ENCODE peak calls at places on chromosomes 1 and 21, in ten cellular contexts. One of them, this sample, is unnamed.

GRCh38 chr1:239956230-239956629 is 135.5 kb upstream of the FMN2 start:
- DNase-seq in foreskin fibroblast: no peak
- DNase-seq in posterior cingulate gyrus: no peak
- DNase-seq in RWPE1: no peak
- DNase-seq in T47D: no peak
- DNase-seq in NCI-H1105: no peak
- DNase-seq in HS-5: no peak
- DNase-seq in activated T-cell treated with anti-CD3 and anti-CD28 coated beads, Interleukin-2, amount 50 U/mL, for 72 hours: no peak
- DNase-seq in heart left ventricle: no peak
- DNase-seq in HuH-7.5: no peak
- DNase-seq in this sample: no peak

GRCh38 chr1:203045821-203046594 is 19.7 kb downstream of the PPFIA4 start:
- DNase-seq in foreskin fibroblast: peak; percentile 20
- DNase-seq in posterior cingulate gyrus: peak; percentile 95
- DNase-seq in RWPE1: no peak
- DNase-seq in T47D: no peak
- DNase-seq in NCI-H1105: peak; percentile 37
- DNase-seq in HS-5: no peak
- DNase-seq in activated T-cell treated with anti-CD3 and anti-CD28 coated beads, Interleukin-2, amount 50 U/mL, for 72 hours: no peak
- DNase-seq in heart left ventricle: no peak
- DNase-seq in HuH-7.5: no peak
- DNase-seq in this sample: no peak

GRCh38 chr21:17613242-17613676 is 558 bp upstream of the BTG3 start:
- DNase-seq in foreskin fibroblast: peak; percentile 49
- DNase-seq in posterior cingulate gyrus: peak; percentile 84
- DNase-seq in RWPE1: no peak
- DNase-seq in T47D: no peak
- DNase-seq in NCI-H1105: no peak
- DNase-seq in HS-5: no peak
- DNase-seq in activated T-cell treated with anti-CD3 and anti-CD28 coated beads, Interleukin-2, amount 50 U/mL, for 72 hours: no peak
- DNase-seq in heart left ventricle: peak; percentile 20
- DNase-seq in HuH-7.5: peak; percentile 8
- DNase-seq in this sample: peak; percentile 48

GRCh38 chr21:44441581-44442265 is 13.6 kb upstream of the LRRC3 start:
- DNase-seq in foreskin fibroblast: no peak
- DNase-seq in posterior cingulate gyrus: peak; percentile 73
- DNase-seq in RWPE1: no peak
- DNase-seq in T47D: no peak
- DNase-seq in NCI-H1105: no peak
- DNase-seq in HS-5: no peak
- DNase-seq in activated T-cell treated with anti-CD3 and anti-CD28 coated beads, Interleukin-2, amount 50 U/mL, for 72 hours: no peak
- DNase-seq in heart left ventricle: no peak
- DNase-seq in HuH-7.5: no peak
- DNase-seq in this sample: no peak

GRCh38 chr1:33257759-33258712 is 1.7 kb downstream of the ZNF362 start:
- DNase-seq in foreskin fibroblast: peak; percentile 28
- DNase-seq in posterior cingulate gyrus: peak; percentile 76
- DNase-seq in RWPE1: no peak
- DNase-seq in T47D: peak; percentile 41
- DNase-seq in NCI-H1105: no peak
- DNase-seq in HS-5: no peak
- DNase-seq in activated T-cell treated with anti-CD3 and anti-CD28 coated beads, Interleukin-2, amount 50 U/mL, for 72 hours: no peak
- DNase-seq in heart left ventricle: no peak
- DNase-seq in HuH-7.5: peak; percentile 36
- DNase-seq in this sample: no peak

GRCh38 chr1:29852248-29852647 is 615.9 kb downstream of the PTPRU start:
- DNase-seq in foreskin fibroblast: no peak
- DNase-seq in posterior cingulate gyrus: no peak
- DNase-seq in RWPE1: no peak
- DNase-seq in T47D: no peak
- DNase-seq in NCI-H1105: no peak
- DNase-seq in HS-5: no peak
- DNase-seq in activated T-cell treated with anti-CD3 and anti-CD28 coated beads, Interleukin-2, amount 50 U/mL, for 72 hours: no peak
- DNase-seq in heart left ventricle: no peak
- DNase-seq in HuH-7.5: no peak
- DNase-seq in this sample: no peak

GRCh38 chr1:172450524-172450885 is 6.6 kb upstream of the PIGC start:
- DNase-seq in foreskin fibroblast: no peak
- DNase-seq in posterior cingulate gyrus: no peak
- DNase-seq in RWPE1: no peak
- DNase-seq in T47D: no peak
- DNase-seq in NCI-H1105: no peak
- DNase-seq in HS-5: no peak
- DNase-seq in activated T-cell treated with anti-CD3 and anti-CD28 coated beads, Interleukin-2, amount 50 U/mL, for 72 hours: no peak
- DNase-seq in heart left ventricle: no peak
- DNase-seq in HuH-7.5: no peak
- DNase-seq in this sample: no peak

GRCh38 chr21:18222346-18222745 is 22.3 kb upstream of the CHODL start:
- DNase-seq in foreskin fibroblast: no peak
- DNase-seq in posterior cingulate gyrus: no peak
- DNase-seq in RWPE1: no peak
- DNase-seq in T47D: no peak
- DNase-seq in NCI-H1105: no peak
- DNase-seq in HS-5: no peak
- DNase-seq in activated T-cell treated with anti-CD3 and anti-CD28 coated beads, Interleukin-2, amount 50 U/mL, for 72 hours: no peak
- DNase-seq in heart left ventricle: no peak
- DNase-seq in HuH-7.5: no peak
- DNase-seq in this sample: no peak

GRCh38 chr1:221419513-221420088 is 322.3 kb downstream of the DUSP10 start:
- DNase-seq in foreskin fibroblast: peak; percentile 84
- DNase-seq in posterior cingulate gyrus: no peak
- DNase-seq in RWPE1: peak; percentile 66
- DNase-seq in T47D: no peak
- DNase-seq in NCI-H1105: no peak
- DNase-seq in HS-5: peak; percentile 53
- DNase-seq in activated T-cell treated with anti-CD3 and anti-CD28 coated beads, Interleukin-2, amount 50 U/mL, for 72 hours: no peak
- DNase-seq in heart left ventricle: no peak
- DNase-seq in HuH-7.5: no peak
- DNase-seq in this sample: peak; percentile 89

GRCh38 chr21:41653944-41654625 is 112.8 kb downstream of the RIPK4 start:
- DNase-seq in foreskin fibroblast: peak; percentile 64
- DNase-seq in posterior cingulate gyrus: no peak
- DNase-seq in RWPE1: peak; percentile 72
- DNase-seq in T47D: peak; percentile 88
- DNase-seq in NCI-H1105: no peak
- DNase-seq in HS-5: no peak
- DNase-seq in activated T-cell treated with anti-CD3 and anti-CD28 coated beads, Interleukin-2, amount 50 U/mL, for 72 hours: no peak
- DNase-seq in heart left ventricle: no peak
- DNase-seq in HuH-7.5: no peak
- DNase-seq in this sample: no peak

GRCh38 chr1:41622859-41623732 is 138.6 kb upstream of the EDN2 start:
- DNase-seq in foreskin fibroblast: peak; percentile 23
- DNase-seq in posterior cingulate gyrus: no peak
- DNase-seq in RWPE1: no peak
- DNase-seq in T47D: no peak
- DNase-seq in NCI-H1105: no peak
- DNase-seq in HS-5: no peak
- DNase-seq in activated T-cell treated with anti-CD3 and anti-CD28 coated beads, Interleukin-2, amount 50 U/mL, for 72 hours: no peak
- DNase-seq in heart left ventricle: no peak
- DNase-seq in HuH-7.5: no peak
- DNase-seq in this sample: no peak

This sample was measured in NCI-H446.